ENCODE peak calls at places on chromosome 11, in four cellular contexts. One of them, this sample, is unnamed.

GRCh38 chr11:128688896-128689546 is 4.9 kb upstream of the FLI1 start:
- DNase-seq in HepG2: no peak
- DNase-seq in HEK293T: no peak
- DNase-seq in WTC11: no peak
- DNase-seq in this sample: no peak

GRCh38 chr11:134686418-134686817 is 274.4 kb upstream of the B3GAT1 start:
- DNase-seq in HepG2: no peak
- DNase-seq in HEK293T: no peak
- DNase-seq in WTC11: no peak
- DNase-seq in this sample: no peak

GRCh38 chr11:2518112-2518982 is 73.5 kb downstream of the KCNQ1 start:
- DNase-seq in HepG2: no peak
- DNase-seq in HEK293T: no peak
- DNase-seq in WTC11: peak; percentile 5
- DNase-seq in this sample: no peak

GRCh38 chr11:2462092-2462985 is 17.5 kb downstream of the KCNQ1 start:
- DNase-seq in HepG2: no peak
- DNase-seq in HEK293T: no peak
- DNase-seq in WTC11: no peak
- DNase-seq in this sample: no peak

GRCh38 chr11:103069367-103069766 is 22.6 kb downstream of the DCUN1D5 start:
- DNase-seq in HepG2: no peak
- DNase-seq in HEK293T: no peak
- DNase-seq in WTC11: no peak
- DNase-seq in this sample: no peak

GRCh38 chr11:85595285-85595884 is 31.8 kb downstream of the DLG2 start:
- DNase-seq in HepG2: peak; percentile 38
- DNase-seq in HEK293T: peak; percentile 31
- DNase-seq in WTC11: no peak
- DNase-seq in this sample: peak; percentile 34

GRCh38 chr11:45933131-45933821 is 10.8 kb downstream of the LARGE2 start:
- DNase-seq in HepG2: no peak
- DNase-seq in HEK293T: no peak
- DNase-seq in WTC11: no peak
- DNase-seq in this sample: no peak

GRCh38 chr11:34243620-34244493 is 114.0 kb downstream of the ABTB2 start:
- DNase-seq in HepG2: no peak
- DNase-seq in HEK293T: no peak
- DNase-seq in WTC11: no peak
- DNase-seq in this sample: no peak

GRCh38 chr11:541433-541885 is 4.1 kb downstream of the LRRC56 start:
- DNase-seq in HepG2: no peak
- DNase-seq in HEK293T: no peak
- DNase-seq in WTC11: no peak
- DNase-seq in this sample: no peak

GRCh38 chr11:8292351-8292750 is 28.7 kb upstream of the LMO1 start:
- DNase-seq in HepG2: no peak
- DNase-seq in HEK293T: no peak
- DNase-seq in WTC11: no peak
- DNase-seq in this sample: no peak

GRCh38 chr11:134022748-134023147 is 46.1 kb upstream of the JAM3 start:
- DNase-seq in HepG2: no peak
- DNase-seq in HEK293T: no peak
- DNase-seq in WTC11: no peak
- DNase-seq in this sample: no peak

GRCh38 chr11:75174348-75174747 is 23.4 kb downstream of the SLCO2B1 start:
- DNase-seq in HepG2: no peak
- DNase-seq in HEK293T: no peak
- DNase-seq in WTC11: no peak
- DNase-seq in this sample: no peak

GRCh38 chr11:28090052-28090749 is 17.8 kb downstream of the KIF18A start:
- DNase-seq in HepG2: no peak
- DNase-seq in HEK293T: no peak
- DNase-seq in WTC11: no peak
- DNase-seq in this sample: no peak

GRCh38 chr11:88280673-88281316 is 56.7 kb downstream of the CTSC start:
- DNase-seq in HepG2: no peak
- DNase-seq in HEK293T: no peak
- DNase-seq in WTC11: no peak
- DNase-seq in this sample: no peak

GRCh38 chr11:61384271-61385242 is 7.8 kb upstream of the TMEM216 start:
- DNase-seq in HepG2: peak; percentile 39
- DNase-seq in HEK293T: peak; percentile 30
- DNase-seq in WTC11: peak; percentile 23
- DNase-seq in this sample: peak; percentile 82

GRCh38 chr11:1034456-1035295 is 1.8 kb downstream of the MUC6 start:
- DNase-seq in HepG2: no peak
- DNase-seq in HEK293T: no peak
- DNase-seq in WTC11: no peak
- DNase-seq in this sample: no peak

GRCh38 chr11:1071571-1072115 is 3.0 kb upstream of the MUC2 start:
- DNase-seq in HepG2: no peak
- DNase-seq in HEK293T: no peak
- DNase-seq in WTC11: peak; percentile 12
- DNase-seq in this sample: no peak

GRCh38 chr11:94768602-94769511 is 701 bp downstream of the AMOTL1 start:
- DNase-seq in HepG2: no peak
- DNase-seq in HEK293T: no peak
- DNase-seq in WTC11: peak; percentile 53
- DNase-seq in this sample: peak; percentile 26

GRCh38 chr11:6799402-6799801 is at the start of gene OR6A2:
- DNase-seq in HepG2: no peak
- DNase-seq in HEK293T: no peak
- DNase-seq in WTC11: no peak
- DNase-seq in this sample: no peak

GRCh38 chr11:17972987-17973386 is 39.9 kb downstream of the SERGEF start:
- DNase-seq in HepG2: peak; percentile 23
- DNase-seq in HEK293T: peak; percentile 74
- DNase-seq in WTC11: peak; percentile 79
- DNase-seq in this sample: peak; percentile 51

GRCh38 chr11:28110108-28110838 is 2.1 kb downstream of the METTL15 start:
- DNase-seq in HepG2: peak; percentile 68
- DNase-seq in HEK293T: peak; percentile 62
- DNase-seq in WTC11: peak; percentile 73
- DNase-seq in this sample: peak; percentile 32

GRCh38 chr11:63553759-63554158 is 9.4 kb downstream of the PLAAT2 start:
- DNase-seq in HepG2: no peak
- DNase-seq in HEK293T: no peak
- DNase-seq in WTC11: no peak
- DNase-seq in this sample: no peak

GRCh38 chr11:31813242-31813960 is 2.3 kb upstream of the PAX6 start:
- DNase-seq in HepG2: no peak
- DNase-seq in HEK293T: no peak
- DNase-seq in WTC11: peak; percentile 22
- DNase-seq in this sample: no peak

GRCh38 chr11:75639752-75640151 is 29.1 kb downstream of the MAP6 start:
- DNase-seq in HepG2: no peak
- DNase-seq in HEK293T: no peak
- DNase-seq in WTC11: no peak
- DNase-seq in this sample: peak; percentile 27

DNA sequence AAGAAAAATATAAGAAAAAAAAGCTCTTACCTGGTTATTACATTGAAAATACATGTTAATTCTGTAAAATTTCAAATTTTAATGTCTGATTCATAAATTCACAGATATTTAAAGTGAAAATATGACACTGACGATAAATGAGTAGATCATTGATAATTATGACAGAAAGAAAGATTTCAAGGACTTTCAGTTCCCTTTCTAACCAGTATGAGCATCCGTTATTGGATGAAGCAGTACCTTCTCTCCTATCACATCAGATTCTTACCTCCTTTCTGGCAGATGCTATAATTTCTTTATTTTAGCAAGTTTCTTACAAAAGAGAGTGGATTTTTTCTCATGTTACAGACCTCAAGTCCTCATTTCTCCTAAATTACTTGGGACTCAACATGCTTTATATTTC is 847.3 kb downstream of the JRKL start:
- DNase-seq in HepG2: no peak
- DNase-seq in HEK293T: no peak
- DNase-seq in WTC11: no peak
- DNase-seq in this sample: no peak
- TF ChIP-seq ELF4 in HepG2: no peak
- TF ChIP-seq ELF4 in HEK293T: no peak
- TF ChIP-seq ELF4 in WTC11: no peak
- TF ChIP-seq ELF4 in this sample: no peak

DNA sequence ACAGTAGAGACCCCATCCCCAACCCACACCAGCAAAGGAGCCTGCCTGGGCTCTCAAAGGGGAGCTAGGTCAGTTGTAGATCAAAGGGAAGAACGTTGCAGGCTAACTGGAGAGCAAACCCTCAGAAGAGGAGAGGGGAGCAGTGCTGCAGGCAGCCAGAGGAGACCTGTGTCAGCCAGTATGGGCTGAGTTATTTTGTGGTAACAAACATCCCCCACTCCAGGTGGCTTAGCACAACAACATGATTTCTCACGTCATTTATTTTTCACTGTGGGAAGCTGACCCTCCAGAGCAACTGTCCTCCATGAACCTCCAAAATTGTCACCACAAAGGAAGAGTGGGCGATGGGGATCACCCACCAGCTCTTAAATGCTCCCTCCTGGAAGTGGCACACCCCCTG is 19.8 kb upstream of the SHANK2 start:
- DNase-seq in HepG2: no peak
- DNase-seq in HEK293T: no peak
- DNase-seq in WTC11: no peak
- DNase-seq in this sample: no peak
- TF ChIP-seq ELF4 in HepG2: no peak
- TF ChIP-seq ELF4 in HEK293T: no peak
- TF ChIP-seq ELF4 in WTC11: no peak
- TF ChIP-seq ELF4 in this sample: no peak

DNA sequence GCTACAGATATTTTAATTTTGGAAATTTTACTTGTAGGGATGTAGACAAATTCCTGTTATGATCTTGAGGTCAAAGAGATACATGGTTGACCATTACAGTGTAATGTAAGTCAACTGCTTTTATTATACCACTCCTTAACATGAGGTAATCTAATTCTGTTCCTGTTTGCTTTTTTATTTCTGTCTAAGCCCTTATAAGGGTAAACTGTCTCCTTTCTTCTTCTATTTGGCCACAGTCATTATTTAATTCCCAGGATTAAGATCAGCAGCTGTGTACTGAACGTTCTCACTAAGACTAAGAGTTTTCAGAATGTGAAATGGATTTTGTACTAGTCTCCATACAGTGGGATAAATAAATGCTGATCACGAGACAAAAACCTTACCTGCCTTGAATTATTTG is 32.8 kb downstream of the C2CD3 start:
- DNase-seq in HepG2: no peak
- DNase-seq in HEK293T: no peak
- DNase-seq in WTC11: no peak
- DNase-seq in this sample: no peak
- TF ChIP-seq ELF4 in HepG2: no peak
- TF ChIP-seq ELF4 in HEK293T: no peak
- TF ChIP-seq ELF4 in WTC11: no peak
- TF ChIP-seq ELF4 in this sample: no peak

GRCh38 chr11:43268161-43268560 is 43.6 kb upstream of the API5 start:
- DNase-seq in HepG2: no peak
- DNase-seq in HEK293T: no peak
- DNase-seq in WTC11: no peak
- DNase-seq in this sample: no peak
- TF ChIP-seq ELF4 in HepG2: no peak
- TF ChIP-seq ELF4 in HEK293T: no peak
- TF ChIP-seq ELF4 in WTC11: no peak
- TF ChIP-seq ELF4 in this sample: no peak

GRCh38 chr11:4606231-4607015 is 1.6 kb downstream of the TRIM68 start:
- DNase-seq in HepG2: no peak
- DNase-seq in HEK293T: no peak
- DNase-seq in WTC11: no peak
- DNase-seq in this sample: no peak
- TF ChIP-seq ELF4 in HepG2: no peak
- TF ChIP-seq ELF4 in HEK293T: no peak
- TF ChIP-seq ELF4 in WTC11: no peak
- TF ChIP-seq ELF4 in this sample: no peak

GRCh38 chr11:57109331-57109730 is 72.4 kb upstream of the LRRC55 start:
- DNase-seq in HepG2: no peak
- DNase-seq in HEK293T: no peak
- DNase-seq in WTC11: no peak
- DNase-seq in this sample: no peak

GRCh38 chr11:57100638-57101312 is 81.0 kb upstream of the LRRC55 start:
- DNase-seq in HepG2: no peak
- DNase-seq in HEK293T: no peak
- DNase-seq in WTC11: no peak
- DNase-seq in this sample: no peak

GRCh38 chr11:57103899-57104605 is 77.7 kb upstream of the LRRC55 start:
- DNase-seq in HepG2: no peak
- DNase-seq in HEK293T: no peak
- DNase-seq in WTC11: no peak
- DNase-seq in this sample: no peak
- TF ChIP-seq ELF4 in HepG2: no peak
- TF ChIP-seq ELF4 in HEK293T: no peak
- TF ChIP-seq ELF4 in WTC11: no peak
- TF ChIP-seq ELF4 in this sample: no peak

GRCh38 chr11:121838571-121838970 is 277.4 kb downstream of the BLID start:
- DNase-seq in HepG2: no peak
- DNase-seq in HEK293T: no peak
- DNase-seq in WTC11: no peak
- DNase-seq in this sample: no peak

GRCh38 chr11:121839821-121840220 is 276.2 kb downstream of the BLID start:
- DNase-seq in HepG2: no peak
- DNase-seq in HEK293T: no peak
- DNase-seq in WTC11: no peak
- DNase-seq in this sample: no peak

GRCh38 chr11:121844016-121844415 is 272.0 kb downstream of the BLID start:
- DNase-seq in HepG2: no peak
- DNase-seq in HEK293T: no peak
- DNase-seq in WTC11: no peak
- DNase-seq in this sample: no peak

GRCh38 chr11:121842186-121842585 is 273.8 kb downstream of the BLID start:
- DNase-seq in HepG2: no peak
- DNase-seq in HEK293T: no peak
- DNase-seq in WTC11: no peak
- DNase-seq in this sample: no peak

GRCh38 chr11:121841487-121842167 is 274.4 kb downstream of the BLID start:
- DNase-seq in HepG2: peak; percentile 4
- DNase-seq in HEK293T: no peak
- DNase-seq in WTC11: peak; percentile 12
- DNase-seq in this sample: no peak
- TF ChIP-seq ELF4 in HepG2: no peak
- TF ChIP-seq ELF4 in HEK293T: no peak
- TF ChIP-seq ELF4 in WTC11: no peak
- TF ChIP-seq ELF4 in this sample: no peak

DNA sequence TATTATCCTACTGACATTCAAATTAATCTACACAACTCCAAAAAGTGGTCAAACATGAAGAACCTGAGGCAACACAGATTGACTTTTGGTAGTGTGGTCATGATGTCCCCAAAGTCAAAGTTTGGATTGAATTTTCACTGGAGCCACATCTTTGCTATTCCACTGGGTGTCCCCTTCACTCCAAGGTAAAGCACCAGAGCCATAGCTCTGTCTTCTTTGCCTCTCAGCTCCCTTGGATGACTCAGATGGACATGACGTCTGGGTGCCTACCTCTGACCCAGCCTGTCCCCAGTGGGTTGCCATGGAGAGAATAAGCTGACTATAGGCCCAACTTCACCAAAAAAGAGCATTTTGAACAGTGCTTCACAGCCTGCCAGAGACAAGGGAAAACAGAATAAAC is 57.4 kb upstream of the ARHGAP42 start:
- DNase-seq in HepG2: no peak
- DNase-seq in HEK293T: no peak
- DNase-seq in WTC11: no peak
- DNase-seq in this sample: no peak
- TF ChIP-seq ELF4 in HepG2: no peak
- TF ChIP-seq ELF4 in HEK293T: no peak
- TF ChIP-seq ELF4 in WTC11: no peak
- TF ChIP-seq ELF4 in this sample: no peak

This sample was measured in K562.